ENCODE peak calls at places on chromosomes 7 and 10, in nine cellular contexts. A, K, W, V, Z, E, Q, I and R are unnamed samples.

GRCh38 chr10:74596713-74597112 is 229.7 kb upstream of the KAT6B start:
- DNase-seq in A (no peak), K (no peak), W (no peak), V (no peak), Z (no peak), E (no peak), Q (no peak), I (no peak), R (no peak)

GRCh38 chr10:117399341-117400196 is 24.3 kb upstream of the PDZD8 start:
- DNase-seq in A (no peak), K (no peak), W (no peak), V (no peak), Z (no peak), E (no peak), Q (no peak), I (no peak), R (no peak)

GRCh38 chr10:71074176-71074755 is 138.1 kb upstream of the UNC5B start:
- DNase-seq in A (no peak), K (no peak), W (no peak), V (no peak), Z (no peak), E (no peak), Q (no peak), I (no peak), R (no peak)

GRCh38 chr7:13872751-13873150 is 116.7 kb downstream of the ETV1 start:
- DNase-seq in A (no peak), K (no peak), W (no peak), V (no peak), Z (no peak), E (no peak), Q (no peak), I (no peak), R (no peak)

GRCh38 chr7:36158321-36158605 is 5.2 kb downstream of the EEPD1 start:
- DNase-seq in A (no peak), K (no peak), W (no peak), V (no peak), Z (no peak), E (no peak), Q (no peak), I (no peak), R (no peak)

GRCh38 chr10:76034236-76035009 is 603.0 kb downstream of the LRMDA start:
- DNase-seq in A (no peak), K (no peak), W (no peak), V (no peak), Z (no peak), E (no peak), Q (no peak), I (no peak), R (no peak)

GRCh38 chr10:89360153-89360552 is 17.7 kb upstream of the IFIT1B start:
- DNase-seq in A (no peak), K (no peak), W (no peak), V (no peak), Z (no peak), E (no peak), Q (no peak), I (no peak), R (no peak)

GRCh38 chr7:7971308-7972040 is 2.9 kb downstream of the GLCCI1 start:
- DNase-seq in A (no peak), K (no peak), W (no peak), V (no peak), Z (no peak), E (no peak), Q (no peak), I (no peak), R (no peak)

GRCh38 chr7:157467496-157468212 is 130.8 kb downstream of the DNAJB6 start:
- DNase-seq in A (no peak), K (peak; percentile 17), W (no peak), V (no peak), Z (no peak), E (no peak), Q (no peak), I (no peak), R (no peak)

GRCh38 chr7:3415730-3416366 is 114.8 kb downstream of the SDK1 start:
- DNase-seq in A (no peak), K (no peak), W (no peak), V (no peak), Z (no peak), E (no peak), Q (no peak), I (no peak), R (no peak)

GRCh38 chr10:129514568-129515451 is 47.8 kb downstream of the MGMT start:
- DNase-seq in A (no peak), K (no peak), W (no peak), V (no peak), Z (no peak), E (no peak), Q (no peak), I (no peak), R (no peak)

GRCh38 chr7:81268551-81268950 is 349.7 kb upstream of the SEMA3C start:
- DNase-seq in A (no peak), K (no peak), W (peak; percentile 81), V (no peak), Z (no peak), E (no peak), Q (no peak), I (no peak), R (no peak)

GRCh38 chr7:21253740-21254687 is 173.9 kb upstream of the SP4 start:
- DNase-seq in A (peak; percentile 16), K (peak; percentile 63), W (peak; percentile 61), V (peak; percentile 69), Z (no peak), E (peak; percentile 1), Q (peak; percentile 27), I (peak; percentile 9), R (peak; percentile 31)